ENCODE peak calls at places on chromosomes 16 and 17, in seven cellular contexts. T is AG09309, Z is B cell, H is tibial nerve, J is fibroblast of pulmonary artery, P is H9, R is OCI-LY7. G is an unnamed sample.
A peak's percentile ranks its signal among the peaks of the same experiment; 100 is the strongest.

GRCh38 chr17:17186051-17186450 is 20.1 kb downstream of the PLD6 start:
- DNase-seq in T (no peak), Z (no peak), H (no peak), J (no peak), P (no peak), R (no peak), G (no peak)

GRCh38 chr17:50689251-50689650 is 18.5 kb downstream of the ANKRD40 start:
- DNase-seq in T (no peak), Z (no peak), H (no peak), J (peak; percentile 36), P (peak; percentile 67), R (no peak), G (no peak)

GRCh38 chr17:76725580-76726230 is 701 bp downstream of the JMJD6 start:
- DNase-seq in T (no peak), Z (peak; percentile 70), H (peak; percentile 54), J (peak; percentile 28), P (peak; percentile 48), R (peak; percentile 74), G (no peak)

GRCh38 chr16:9647981-9648701 is 534.1 kb downstream of the GRIN2A start:
- DNase-seq in T (no peak), Z (no peak), H (no peak), J (peak; percentile 16), P (no peak), R (peak; percentile 22), G (peak; percentile 24)

GRCh38 chr16:12291989-12292759 is 315.6 kb downstream of the SNX29 start:
- DNase-seq in T (no peak), Z (peak; percentile 62), H (no peak), J (no peak), P (no peak), R (peak; percentile 92), G (no peak)

GRCh38 chr17:62925267-62925836 is 40.7 kb upstream of the TANC2 start:
- DNase-seq in T (no peak), Z (no peak), H (no peak), J (no peak), P (no peak), R (no peak), G (no peak)

GRCh38 chr17:59963738-59964454 is 644 bp downstream of the RNFT1 start:
- DNase-seq in T (no peak), Z (peak; percentile 65), H (no peak), J (peak; percentile 63), P (no peak), R (peak; percentile 48), G (no peak)

GRCh38 chr17:35314415-35315216 is 58.8 kb downstream of the SLFN11 start:
- DNase-seq in T (no peak), Z (no peak), H (no peak), J (no peak), P (peak; percentile 40), R (no peak), G (no peak)

GRCh38 chr16:85616608-85617311 is 3.6 kb downstream of the GSE1 start:
- DNase-seq in T (no peak), Z (peak; percentile 49), H (no peak), J (no peak), P (no peak), R (peak; percentile 36), G (no peak)

GRCh38 chr16:27639588-27640276 is 89.8 kb downstream of the KATNIP start:
- DNase-seq in T (peak; percentile 5), Z (no peak), H (no peak), J (peak; percentile 73), P (peak; percentile 53), R (peak; percentile 53), G (peak; percentile 76)
- TF ChIP-seq CTCF in T (peak; percentile 79), Z (peak; percentile 11), H (no peak), J (peak; percentile 86), P (peak; percentile 80), R (peak; percentile 88), G (peak; percentile 80)

GRCh38 chr17:67050066-67050465 is 5.7 kb downstream of the CACNG1 start:
- DNase-seq in T (no peak), Z (no peak), H (no peak), J (no peak), P (no peak), R (no peak), G (no peak)

GRCh38 chr17:67046398-67046797 is 2.0 kb downstream of the CACNG1 start:
- DNase-seq in T (no peak), Z (no peak), H (no peak), J (no peak), P (no peak), R (no peak), G (no peak)

GRCh38 chr17:67049025-67049739 is 4.8 kb downstream of the CACNG1 start:
- DNase-seq in T (no peak), Z (no peak), H (no peak), J (no peak), P (no peak), R (no peak), G (no peak)

GRCh38 chr17:67044940-67045339 is 586 bp downstream of the CACNG1 start:
- DNase-seq in T (no peak), Z (no peak), H (no peak), J (no peak), P (no peak), R (no peak), G (no peak)

DNA sequence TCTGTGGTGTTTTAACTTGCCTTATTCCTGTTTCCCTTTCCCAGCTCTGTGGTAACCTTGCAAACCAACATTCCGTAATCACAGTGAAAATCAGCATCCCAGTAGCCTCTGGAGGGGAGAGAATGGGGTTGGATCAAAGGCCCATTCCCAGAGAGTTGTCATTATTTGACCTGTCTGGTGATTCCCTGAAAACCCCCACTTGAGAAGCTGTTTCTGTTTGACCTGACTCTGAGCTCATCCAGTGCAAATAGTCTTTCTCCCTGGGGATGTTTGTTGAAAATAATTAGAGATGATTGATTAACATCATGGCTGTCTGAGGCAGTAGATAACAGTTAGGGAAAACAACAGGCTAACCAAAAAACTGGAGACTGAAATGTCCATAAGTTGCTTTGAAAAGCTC is 3.0 kb downstream of the CACNG1 start:
- DNase-seq in T (no peak), Z (no peak), H (no peak), J (no peak), P (no peak), R (no peak), G (no peak)
- TF ChIP-seq CTCF in T (no peak), Z (no peak), H (no peak), J (no peak), P (no peak), R (no peak), G (no peak)

GRCh38 chr16:74302341-74302740 is 5.7 kb downstream of the PSMD7 start:
- DNase-seq in T (no peak), Z (no peak), H (no peak), J (no peak), P (no peak), R (no peak), G (no peak)

GRCh38 chr16:74305286-74305685 is 8.7 kb downstream of the PSMD7 start:
- DNase-seq in T (no peak), Z (no peak), H (no peak), J (no peak), P (no peak), R (no peak), G (no peak)

GRCh38 chr16:74305978-74306784 is 9.6 kb downstream of the PSMD7 start:
- DNase-seq in T (no peak), Z (no peak), H (no peak), J (no peak), P (no peak), R (no peak), G (no peak)

GRCh38 chr16:74304835-74305176 is 8.2 kb downstream of the PSMD7 start:
- DNase-seq in T (no peak), Z (no peak), H (no peak), J (no peak), P (no peak), R (no peak), G (no peak)

DNA sequence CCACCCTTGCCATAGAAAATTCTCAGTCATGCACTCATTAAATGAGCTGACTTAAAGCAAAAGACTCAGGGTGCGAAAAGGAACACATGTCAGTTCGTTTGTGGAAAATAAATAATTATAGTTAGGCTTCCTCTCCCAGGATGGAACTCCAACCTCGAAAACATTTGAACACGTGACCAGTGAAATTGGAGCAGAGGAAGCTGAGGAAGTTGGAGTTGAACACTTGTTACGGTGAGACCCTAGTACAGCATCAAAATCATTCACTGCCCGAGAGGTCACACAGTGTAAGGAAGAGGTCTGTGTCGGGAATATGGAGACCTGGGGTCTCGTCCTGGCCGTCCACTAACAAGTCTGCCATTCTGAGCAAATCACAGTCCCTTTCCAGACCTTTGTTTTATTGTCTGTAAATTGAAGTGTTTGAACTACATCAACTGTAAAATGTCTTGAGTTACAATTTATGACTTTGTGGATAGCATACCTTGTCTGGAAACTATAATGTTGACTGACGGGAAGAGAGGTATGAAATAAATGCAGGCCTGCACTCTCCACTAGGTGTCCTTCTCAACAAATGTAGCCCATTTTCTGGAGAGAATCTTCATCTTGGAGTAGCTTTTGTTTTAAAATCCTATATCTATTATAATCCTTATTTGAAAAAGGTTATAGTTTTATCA is 7.7 kb downstream of the PSMD7 start:
- DNase-seq in T (no peak), Z (no peak), H (no peak), J (peak; percentile 29), P (no peak), R (peak; percentile 34), G (no peak)
- TF ChIP-seq CTCF in T (peak; percentile 40), Z (no peak), H (no peak), J (peak; percentile 45), P (peak; percentile 62), R (peak; percentile 79), G (peak; percentile 17)

GRCh38 chr17:20228410-20228809 is 219.3 kb downstream of the SPECC1 start:
- DNase-seq in T (no peak), Z (no peak), H (no peak), J (no peak), P (no peak), R (no peak), G (no peak)

GRCh38 chr17:20223808-20224328 is 214.7 kb downstream of the SPECC1 start:
- DNase-seq in T (no peak), Z (no peak), H (no peak), J (no peak), P (no peak), R (no peak), G (no peak)

GRCh38 chr17:20226814-20227482 is 217.8 kb downstream of the SPECC1 start:
- DNase-seq in T (peak; percentile 48), Z (peak; percentile 56), H (peak; percentile 69), J (peak; percentile 78), P (peak; percentile 93), R (peak; percentile 59), G (peak; percentile 50)

GRCh38 chr17:20224379-20224778 is 215.2 kb downstream of the SPECC1 start:
- DNase-seq in T (no peak), Z (no peak), H (no peak), J (no peak), P (no peak), R (no peak), G (no peak)

DNA sequence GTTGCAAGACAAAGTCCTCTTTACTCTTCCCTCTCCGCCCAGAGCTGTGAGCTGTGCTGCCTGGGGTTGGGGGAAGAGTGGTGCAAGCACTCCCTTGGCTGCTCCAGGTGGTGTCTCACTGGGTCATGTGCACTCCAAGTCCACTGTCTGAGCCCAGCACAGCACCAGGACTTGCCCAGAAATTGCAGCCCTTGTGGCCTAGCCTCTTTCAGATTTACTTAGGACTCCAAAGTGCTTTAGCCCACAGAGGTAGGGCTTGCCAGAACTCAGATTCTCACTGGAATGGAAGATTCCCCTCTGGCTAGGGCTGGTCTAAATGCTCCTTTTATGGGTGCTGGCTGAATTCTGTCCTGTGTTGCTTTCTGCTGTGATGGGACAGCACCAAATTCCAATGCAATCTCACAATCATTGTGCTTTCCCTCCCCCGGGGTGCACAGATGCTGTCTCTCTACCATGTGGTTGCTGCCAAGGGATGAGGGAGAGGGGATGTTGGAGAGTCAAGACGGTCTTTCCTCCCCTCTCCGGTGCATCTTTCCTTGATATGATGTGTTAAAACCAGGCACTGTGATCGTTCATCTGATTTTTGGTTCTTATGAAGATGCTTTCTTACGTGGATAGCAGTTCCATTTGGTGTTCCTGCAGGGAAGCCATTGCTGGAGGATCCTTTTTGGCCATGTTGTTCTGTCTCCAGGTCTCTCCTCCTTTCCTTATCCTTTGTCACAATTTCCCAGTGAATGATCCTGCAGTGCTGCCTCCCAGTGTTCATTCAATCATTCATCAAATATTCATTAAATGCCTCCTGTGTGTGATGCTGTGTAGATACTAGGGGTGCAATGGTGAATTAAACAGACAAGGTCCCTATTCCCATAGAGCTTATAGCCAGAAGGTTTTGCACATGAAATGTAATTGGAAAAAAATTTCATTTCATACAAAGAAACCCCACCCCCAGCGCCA is 216.3 kb downstream of the SPECC1 start:
- DNase-seq in T (no peak), Z (no peak), H (no peak), J (no peak), P (no peak), R (no peak), G (no peak)
- TF ChIP-seq CTCF in T (peak; percentile 33), Z (no peak), H (no peak), J (no peak), P (peak; percentile 12), R (no peak), G (no peak)